ENCODE peak calls at places on chromosomes 4 and X, in six cellular contexts. H is astrocyte; V is fibroblast of the aortic adventitia; I is IMR-90; A is CD8-positive, alpha-beta T cell; B is cardiac muscle cell. T is an unnamed sample.
A peak's percentile ranks its signal among the peaks of the same experiment; 100 is the strongest.

GRCh38 chr4:92129408-92129994 is 174.3 kb upstream of the GRID2 start:
- DNase-seq in H (no peak), V (no peak), I (no peak), A (no peak), B (no peak), T (no peak)

GRCh38 chr4:175308236-175308635 is 390.1 kb downstream of the ADAM29 start:
- DNase-seq in H (peak; percentile 39), V (peak; percentile 41), I (peak; percentile 58), A (no peak), B (no peak), T (no peak)

GRCh38 chrX:44705817-44706551 is 137.8 kb upstream of the DUSP21 start:
- DNase-seq in H (no peak), V (no peak), I (no peak), A (no peak), B (no peak), T (no peak)

GRCh38 chr4:56658410-56659003 is 22.6 kb downstream of the HOPX start:
- DNase-seq in H (peak; percentile 84), V (peak; percentile 66), I (no peak), A (no peak), B (peak; percentile 70), T (no peak)

GRCh38 chr4:74670583-74670982 is 123.7 kb downstream of the BTC start:
- DNase-seq in H (no peak), V (no peak), I (no peak), A (no peak), B (peak; percentile 18), T (no peak)

GRCh38 chrX:53266914-53267313 is 14.5 kb downstream of the IQSEC2 start:
- DNase-seq in H (no peak), V (no peak), I (no peak), A (no peak), B (no peak), T (no peak)

GRCh38 chr4:88706574-88706973 is 8.9 kb upstream of the NAP1L5 start:
- DNase-seq in H (peak; percentile 58), V (peak; percentile 82), I (peak; percentile 77), A (no peak), B (peak; percentile 83), T (no peak)

GRCh38 chr4:173513651-173514050 is 16.4 kb downstream of the HAND2 start:
- DNase-seq in H (no peak), V (peak; percentile 39), I (no peak), A (no peak), B (no peak), T (no peak)

GRCh38 chr4:3112241-3112978 is 37.9 kb downstream of the HTT start:
- DNase-seq in H (no peak), V (no peak), I (no peak), A (no peak), B (no peak), T (no peak)

GRCh38 chr4:163542275-163542674 is 47.8 kb downstream of the TMA16 start:
- DNase-seq in H (peak; percentile 71), V (peak; percentile 20), I (peak; percentile 71), A (no peak), B (no peak), T (no peak)

GRCh38 chr4:118351851-118352827 is 664 bp downstream of the PRSS12 start:
- DNase-seq in H (no peak), V (peak; percentile 47), I (peak; percentile 59), A (no peak), B (no peak), T (no peak)

GRCh38 chrX:122770581-122770980 is 413.5 kb upstream of the GRIA3 start:
- DNase-seq in H (peak; percentile 55), V (no peak), I (no peak), A (no peak), B (no peak), T (no peak)

GRCh38 chr4:145763399-145763798 is 83.5 kb downstream of the C4orf51 start:
- DNase-seq in H (no peak), V (no peak), I (no peak), A (no peak), B (no peak), T (no peak)

GRCh38 chr4:140252144-140252741 is 98.3 kb upstream of the MAML3 start:
- DNase-seq in H (peak; percentile 9), V (no peak), I (no peak), A (no peak), B (peak; percentile 27), T (no peak)

GRCh38 chr4:185020293-185020808 is 2.1 kb downstream of the HELT start:
- DNase-seq in H (peak; percentile 6), V (peak; percentile 9), I (no peak), A (no peak), B (peak; percentile 35), T (no peak)

GRCh38 chr4:81173213-81173612 is 41.8 kb downstream of the PRKG2 start:
- DNase-seq in H (no peak), V (no peak), I (peak; percentile 58), A (no peak), B (no peak), T (no peak)

GRCh38 chrX:24658421-24658820 is 11.3 kb upstream of the PCYT1B start:
- DNase-seq in H (no peak), V (no peak), I (no peak), A (no peak), B (peak; percentile 52), T (no peak)

GRCh38 chr4:17726911-17727310 is 54.5 kb downstream of the FAM184B start:
- DNase-seq in H (no peak), V (no peak), I (no peak), A (no peak), B (no peak), T (no peak)

GRCh38 chrX:47184486-47184885 is 9.1 kb upstream of the UBA1 start:
- DNase-seq in H (no peak), V (no peak), I (no peak), A (no peak), B (no peak), T (no peak)

GRCh38 chrX:50877310-50877709 is 33.2 kb upstream of the BMP15 start:
- DNase-seq in H (peak; percentile 62), V (peak; percentile 20), I (no peak), A (no peak), B (peak; percentile 46), T (no peak)

GRCh38 chrX:154486396-154487207 is at the start of gene UBL4A:
- DNase-seq in H (peak; percentile 36), V (peak; percentile 15), I (peak; percentile 11), A (peak; percentile 75), B (peak; percentile 75), T (peak; percentile 44)

GRCh38 chr4:186514271-186514950 is 41.0 kb downstream of the MTNR1A start:
- DNase-seq in H (no peak), V (no peak), I (peak; percentile 5), A (no peak), B (no peak), T (no peak)

GRCh38 chrX:119694601-119695534 is 1.9 kb upstream of the SEPTIN6 start:
- DNase-seq in H (no peak), V (no peak), I (no peak), A (no peak), B (no peak), T (no peak)

GRCh38 chrX:119693996-119694451 is 1.1 kb upstream of the SEPTIN6 start:
- DNase-seq in H (no peak), V (no peak), I (no peak), A (peak; percentile 50), B (no peak), T (no peak)

GRCh38 chrX:119692241-119693031 is 532 bp downstream of the SEPTIN6 start:
- DNase-seq in H (peak; percentile 23), V (peak; percentile 53), I (peak; percentile 48), A (peak; percentile 80), B (peak; percentile 54), T (peak; percentile 61)

GRCh38 chrX:119690921-119691716 is 1.8 kb downstream of the SEPTIN6 start:
- DNase-seq in H (peak; percentile 45), V (peak; percentile 42), I (peak; percentile 51), A (peak; percentile 58), B (peak; percentile 70), T (no peak)

DNA sequence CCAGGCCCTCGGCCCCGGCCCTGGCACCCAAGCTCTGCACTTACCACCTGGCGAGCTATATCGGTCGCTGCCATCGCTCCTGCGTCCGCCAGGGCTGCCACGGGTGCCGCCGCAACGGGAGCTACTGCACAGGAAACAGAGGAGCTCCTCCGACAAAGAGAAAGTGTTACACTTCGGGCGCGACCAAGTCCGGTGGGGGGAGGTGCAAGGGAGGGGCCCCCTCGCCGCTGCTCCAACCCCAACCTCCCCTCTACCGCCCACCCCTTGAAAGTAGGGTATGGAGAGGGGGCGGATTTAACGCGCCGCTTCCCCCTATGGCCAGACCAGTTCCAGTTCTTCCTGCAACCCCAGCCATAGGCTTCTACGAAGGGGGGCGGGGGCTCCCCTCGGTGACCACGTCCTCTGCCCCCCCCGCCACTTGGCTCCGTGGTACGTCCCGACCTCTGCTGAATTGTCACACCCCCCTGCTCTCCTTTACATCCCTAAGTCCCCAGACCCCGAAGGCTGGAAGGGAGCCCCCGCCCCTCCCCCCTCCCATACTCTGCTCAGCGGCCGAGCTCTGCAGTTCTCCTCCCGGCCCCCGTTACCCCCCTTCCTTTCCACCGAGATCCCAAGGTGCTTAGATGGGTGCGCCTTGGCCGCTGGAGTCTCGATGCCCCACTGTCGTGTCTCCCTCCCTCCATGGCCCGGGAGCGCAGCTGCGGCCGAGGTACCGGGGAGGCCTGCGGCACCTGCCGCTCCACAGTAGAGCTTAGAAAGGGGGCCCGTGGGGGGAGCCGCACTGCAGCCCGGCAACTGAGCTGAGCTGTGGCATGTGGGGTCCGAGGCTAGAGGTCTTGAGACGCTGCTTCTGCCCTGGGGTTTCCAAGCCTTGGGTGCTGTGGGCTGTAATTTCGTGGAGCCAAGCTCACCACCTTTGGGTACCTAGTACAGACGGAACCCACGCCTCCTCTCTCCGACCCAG is at the start of gene SEPTIN6:
- DNase-seq in H (peak; percentile 60), V (peak; percentile 43), I (peak; percentile 52), A (peak; percentile 92), B (peak; percentile 79), T (peak; percentile 78)
- TF ChIP-seq CTCF in H (no peak), V (no peak), I (no peak), A (no peak), B (no peak), T (no peak)

GRCh38 chrX:11427082-11428033 is 134.1 kb downstream of the AMELX start:
- DNase-seq in H (no peak), V (peak; percentile 23), I (no peak), A (no peak), B (peak; percentile 54), T (no peak)
- TF ChIP-seq CTCF in H (no peak), V (peak; percentile 47), I (peak; percentile 25), A (no peak), B (peak; percentile 50), T (no peak)

GRCh38 chr4:8547912-8548730 is 32.1 kb upstream of the GPR78 start:
- DNase-seq in H (no peak), V (no peak), I (no peak), A (no peak), B (no peak), T (no peak)

GRCh38 chr4:8548731-8549351 is 31.4 kb upstream of the GPR78 start:
- DNase-seq in H (no peak), V (no peak), I (no peak), A (no peak), B (no peak), T (no peak)

GRCh38 chr4:8546766-8547107 is 33.5 kb upstream of the GPR78 start:
- DNase-seq in H (no peak), V (no peak), I (no peak), A (no peak), B (no peak), T (no peak)

GRCh38 chr4:8545439-8545765 is 34.8 kb upstream of the GPR78 start:
- DNase-seq in H (no peak), V (no peak), I (no peak), A (no peak), B (no peak), T (no peak)

GRCh38 chr4:8547108-8547911 is 32.9 kb upstream of the GPR78 start:
- DNase-seq in H (peak; percentile 57), V (peak; percentile 58), I (peak; percentile 51), A (no peak), B (peak; percentile 46), T (no peak)
- TF ChIP-seq CTCF in H (peak; percentile 15), V (peak; percentile 28), I (peak; percentile 35), A (no peak), B (peak; percentile 40), T (no peak)

GRCh38 chr4:125529071-125529470 is 214.3 kb downstream of the FAT4 start:
- DNase-seq in H (no peak), V (no peak), I (peak; percentile 3), A (no peak), B (no peak), T (no peak)
- TF ChIP-seq CTCF in H (no peak), V (no peak), I (no peak), A (no peak), B (no peak), T (no peak)

T was measured in natural killer cell.